ENCODE peak calls at places on chromosomes 7 and 10, in six cellular contexts. One of them, this sample, is unnamed.
A peak's percentile ranks its signal among the peaks of the same experiment; 100 is the strongest.

GRCh38 chr10:124008187-124008970 is 85.0 kb downstream of the CHST15 start:
- DNase-seq in astrocyte of the spinal cord: no peak
- DNase-seq in AG09309: no peak
- DNase-seq in anterior cingulate cortex: no peak
- DNase-seq in neural progenitor cell: no peak
- DNase-seq in left colon: no peak
- DNase-seq in this sample: no peak

GRCh38 chr10:130000918-130001317 is 36.8 kb upstream of the EBF3 start:
- DNase-seq in left colon: no peak
- DNase-seq in AG09309: no peak
- DNase-seq in neural progenitor cell: no peak
- DNase-seq in anterior cingulate cortex: no peak
- DNase-seq in astrocyte of the spinal cord: no peak
- DNase-seq in this sample: no peak

GRCh38 chr10:45441791-45442190 is 67.8 kb downstream of the ALOX5 start:
- DNase-seq in astrocyte of the spinal cord: no peak
- DNase-seq in AG09309: no peak
- DNase-seq in anterior cingulate cortex: no peak
- DNase-seq in left colon: no peak
- DNase-seq in neural progenitor cell: no peak
- DNase-seq in this sample: no peak

GRCh38 chr10:25556457-25556856 is 377.6 kb upstream of the MYO3A start:
- DNase-seq in AG09309: no peak
- DNase-seq in left colon: no peak
- DNase-seq in anterior cingulate cortex: no peak
- DNase-seq in astrocyte of the spinal cord: peak; percentile 93
- DNase-seq in neural progenitor cell: no peak
- DNase-seq in this sample: no peak

GRCh38 chr7:42093361-42093905 is 143.6 kb downstream of the GLI3 start:
- DNase-seq in anterior cingulate cortex: no peak
- DNase-seq in AG09309: no peak
- DNase-seq in left colon: no peak
- DNase-seq in neural progenitor cell: no peak
- DNase-seq in astrocyte of the spinal cord: no peak
- DNase-seq in this sample: no peak

GRCh38 chr10:88986549-88987242 is 3.9 kb upstream of the FAS start:
- DNase-seq in anterior cingulate cortex: no peak
- DNase-seq in left colon: no peak
- DNase-seq in AG09309: no peak
- DNase-seq in neural progenitor cell: peak; percentile 57
- DNase-seq in astrocyte of the spinal cord: peak; percentile 53
- DNase-seq in this sample: peak; percentile 70

GRCh38 chr10:112735041-112735690 is 214.9 kb upstream of the TCF7L2 start:
- DNase-seq in left colon: no peak
- DNase-seq in astrocyte of the spinal cord: no peak
- DNase-seq in AG09309: no peak
- DNase-seq in anterior cingulate cortex: no peak
- DNase-seq in neural progenitor cell: no peak
- DNase-seq in this sample: no peak

GRCh38 chr7:139544645-139545044 is 21.2 kb downstream of the CLEC2L start:
- DNase-seq in neural progenitor cell: no peak
- DNase-seq in anterior cingulate cortex: no peak
- DNase-seq in left colon: no peak
- DNase-seq in astrocyte of the spinal cord: no peak
- DNase-seq in AG09309: no peak
- DNase-seq in this sample: no peak

GRCh38 chr10:21169271-21169670 is 272.2 kb upstream of the NEBL start:
- DNase-seq in AG09309: no peak
- DNase-seq in anterior cingulate cortex: no peak
- DNase-seq in neural progenitor cell: no peak
- DNase-seq in left colon: no peak
- DNase-seq in astrocyte of the spinal cord: no peak
- DNase-seq in this sample: no peak

GRCh38 chr7:137572071-137572784 is 228.7 kb upstream of the PTN start:
- DNase-seq in neural progenitor cell: no peak
- DNase-seq in astrocyte of the spinal cord: peak; percentile 72
- DNase-seq in AG09309: no peak
- DNase-seq in anterior cingulate cortex: no peak
- DNase-seq in left colon: no peak
- DNase-seq in this sample: no peak

GRCh38 chr10:132877473-132877872 is 64.9 kb downstream of the CFAP46 start:
- DNase-seq in astrocyte of the spinal cord: no peak
- DNase-seq in anterior cingulate cortex: no peak
- DNase-seq in AG09309: no peak
- DNase-seq in left colon: no peak
- DNase-seq in neural progenitor cell: no peak
- DNase-seq in this sample: no peak

GRCh38 chr7:24858108-24858977 is 101.1 kb upstream of the GSDME start:
- DNase-seq in neural progenitor cell: peak; percentile 11
- DNase-seq in astrocyte of the spinal cord: no peak
- DNase-seq in anterior cingulate cortex: no peak
- DNase-seq in left colon: no peak
- DNase-seq in AG09309: no peak
- DNase-seq in this sample: no peak

GRCh38 chr10:69655124-69655867 is 25.2 kb downstream of the FAM241B start:
- DNase-seq in anterior cingulate cortex: no peak
- DNase-seq in left colon: no peak
- DNase-seq in AG09309: no peak
- DNase-seq in neural progenitor cell: no peak
- DNase-seq in astrocyte of the spinal cord: no peak
- DNase-seq in this sample: no peak

GRCh38 chr10:88456730-88457129 is 126.4 kb downstream of the RNLS start:
- DNase-seq in left colon: no peak
- DNase-seq in astrocyte of the spinal cord: peak; percentile 44
- DNase-seq in AG09309: peak; percentile 82
- DNase-seq in neural progenitor cell: no peak
- DNase-seq in anterior cingulate cortex: no peak
- DNase-seq in this sample: no peak

GRCh38 chr7:73451780-73452398 is 18.3 kb downstream of the FZD9 start:
- DNase-seq in anterior cingulate cortex: no peak
- DNase-seq in astrocyte of the spinal cord: peak; percentile 58
- DNase-seq in left colon: no peak
- DNase-seq in AG09309: peak; percentile 24
- DNase-seq in neural progenitor cell: peak; percentile 57
- DNase-seq in this sample: peak; percentile 60

GRCh38 chr10:87546221-87546620 is 41.5 kb downstream of the MINPP1 start:
- DNase-seq in anterior cingulate cortex: no peak
- DNase-seq in AG09309: no peak
- DNase-seq in neural progenitor cell: no peak
- DNase-seq in left colon: no peak
- DNase-seq in astrocyte of the spinal cord: no peak
- DNase-seq in this sample: no peak

GRCh38 chr7:140479062-140479738 is at the start of gene MKRN1:
- DNase-seq in astrocyte of the spinal cord: peak; percentile 90
- DNase-seq in left colon: peak; percentile 97
- DNase-seq in anterior cingulate cortex: peak; percentile 93
- DNase-seq in neural progenitor cell: peak; percentile 97
- DNase-seq in AG09309: peak; percentile 65
- DNase-seq in this sample: peak; percentile 96